ENCODE peak calls at places on chromosomes 2 and 18, in ten cellular contexts. D, X, K, L, C, S, R, O, W and G are unnamed samples.

GRCh38 chr2:257429-257828 is 6.4 kb downstream of the SH3YL1 start:
- DNase-seq in C (no peak), D (no peak), O (no peak), S (no peak), L (no peak), X (no peak), R (no peak), K (no peak), W (no peak), G (no peak)

GRCh38 chr2:124880995-124881394 is 855.9 kb downstream of the CNTNAP5 start:
- DNase-seq in L (no peak), W (no peak), D (no peak), C (no peak), S (no peak), O (no peak), K (no peak), X (no peak), R (no peak), G (no peak)

GRCh38 chr2:101518470-101519172 is 43.7 kb upstream of the RFX8 start:
- DNase-seq in X (peak; percentile 77), L (no peak), C (peak; percentile 66), R (no peak), K (peak; percentile 52), O (peak; percentile 55), W (no peak), D (no peak), S (no peak), G (no peak)

GRCh38 chr2:106058469-106059137 is 135.5 kb downstream of the UXS1 start:
- DNase-seq in R (no peak), W (no peak), C (no peak), O (no peak), X (no peak), D (no peak), S (no peak), L (no peak), K (no peak), G (no peak)

GRCh38 chr2:192016265-192016664 is 169.4 kb upstream of the CAVIN2 start:
- DNase-seq in K (no peak), L (no peak), R (no peak), X (peak; percentile 68), W (no peak), S (no peak), D (no peak), C (no peak), O (peak; percentile 66), G (no peak)

GRCh38 chr2:240987588-240987987 is 10.8 kb upstream of the SNED1 start:
- DNase-seq in C (no peak), S (no peak), K (no peak), W (no peak), O (no peak), R (no peak), D (no peak), L (no peak), X (no peak), G (no peak)

GRCh38 chr18:76565238-76566173 is 70.5 kb upstream of the ZNF516 start:
- DNase-seq in O (peak; percentile 95), D (no peak), K (peak; percentile 91), W (peak; percentile 29), X (peak; percentile 90), R (peak; percentile 37), C (peak; percentile 63), L (no peak), S (peak; percentile 37), G (no peak)

GRCh38 chr2:120503793-120504571 is 158.0 kb downstream of the INHBB start:
- DNase-seq in L (no peak), W (no peak), O (peak; percentile 59), D (no peak), X (peak; percentile 74), S (no peak), K (no peak), C (peak; percentile 72), R (no peak), G (no peak)

GRCh38 chr18:2655153-2655953 is at the start of gene SMCHD1:
- DNase-seq in X (peak; percentile 75), R (no peak), W (peak; percentile 86), S (peak; percentile 78), C (peak; percentile 86), O (peak; percentile 84), L (peak; percentile 71), D (peak; percentile 94), K (peak; percentile 82), G (peak; percentile 91)

GRCh38 chr2:65212115-65212514 is 15.5 kb upstream of the ACTR2 start:
- DNase-seq in D (no peak), R (no peak), S (no peak), O (no peak), W (no peak), C (no peak), K (no peak), X (no peak), L (no peak), G (no peak)

GRCh38 chr2:39546937-39547336 is 109.9 kb upstream of the MAP4K3 start:
- DNase-seq in S (no peak), O (peak; percentile 32), W (no peak), C (no peak), D (no peak), K (no peak), L (no peak), R (no peak), X (peak; percentile 66), G (no peak)

GRCh38 chr2:45169339-45170190 is 160.3 kb upstream of the SIX2 start:
- DNase-seq in S (no peak), C (no peak), K (no peak), R (no peak), W (no peak), X (no peak), O (peak; percentile 30), D (peak; percentile 13), L (no peak), G (no peak)

GRCh38 chr2:16774980-16775963 is 109.6 kb upstream of the CYRIA start:
- DNase-seq in R (no peak), D (no peak), X (no peak), W (no peak), C (no peak), O (no peak), L (no peak), S (peak; percentile 43), K (no peak), G (no peak)